ENCODE peak calls at places on chromosomes 6 and 20, in eight cellular contexts. E is cardiac muscle cell, B is cardiac fibroblast, U is A549, Y is fibroblast of villous mesenchyme, A is kidney epithelial cell, P is ovary, W is mucosa of descending colon. R is an unnamed sample.
A peak's percentile ranks its signal among the peaks of the same experiment; 100 is the strongest.

GRCh38 chr6:126118934-126119333 is 132.6 kb downstream of the TRMT11 start:
- DNase-seq in E (no peak), B (no peak), U (no peak), Y (no peak), A (no peak), P (no peak), W (no peak), R (no peak)

GRCh38 chr20:45450097-45450818 is 19.3 kb upstream of the WFDC2 start:
- DNase-seq in E (peak; percentile 54), B (peak; percentile 70), U (peak; percentile 28), Y (peak; percentile 49), A (no peak), P (no peak), W (peak; percentile 66), R (peak; percentile 57)

GRCh38 chr20:52494244-52494643 is 302.7 kb upstream of the ZFP64 start:
- DNase-seq in E (no peak), B (peak; percentile 81), U (no peak), Y (peak; percentile 77), A (peak; percentile 85), P (no peak), W (no peak), R (peak; percentile 96)

GRCh38 chr6:3977875-3978711 is 100.8 kb downstream of the FAM217A start:
- DNase-seq in E (peak; percentile 28), B (peak; percentile 92), U (peak; percentile 34), Y (peak; percentile 92), A (peak; percentile 37), P (no peak), W (peak; percentile 49), R (peak; percentile 89)

GRCh38 chr20:44471481-44471882 is 4.2 kb upstream of the TTPAL start:
- DNase-seq in E (peak; percentile 39), B (peak; percentile 73), U (no peak), Y (peak; percentile 62), A (no peak), P (no peak), W (no peak), R (peak; percentile 86)

GRCh38 chr20:37911838-37912273 is 8.9 kb downstream of the VSTM2L start:
- DNase-seq in E (no peak), B (peak; percentile 61), U (no peak), Y (peak; percentile 49), A (no peak), P (no peak), W (peak; percentile 23), R (peak; percentile 63)

GRCh38 chr20:31988430-31989015 is 20.6 kb downstream of the XKR7 start:
- DNase-seq in E (no peak), B (no peak), U (no peak), Y (no peak), A (no peak), P (no peak), W (no peak), R (no peak)

GRCh38 chr20:20436689-20437088 is 68.8 kb downstream of the INSM1 start:
- DNase-seq in E (no peak), B (no peak), U (no peak), Y (no peak), A (no peak), P (no peak), W (no peak), R (no peak)

GRCh38 chr6:9168669-9169068 is 733.3 kb upstream of the SLC35B3 start:
- DNase-seq in E (no peak), B (no peak), U (no peak), Y (no peak), A (no peak), P (no peak), W (no peak), R (no peak)

GRCh38 chr6:82818727-82819126 is 246.9 kb downstream of the UBE3D start:
- DNase-seq in E (no peak), B (peak; percentile 58), U (no peak), Y (peak; percentile 10), A (no peak), P (no peak), W (no peak), R (peak; percentile 56)

GRCh38 chr6:11711644-11711993 is 67.0 kb downstream of the ADTRP start:
- DNase-seq in E (no peak), B (no peak), U (no peak), Y (no peak), A (no peak), P (no peak), W (no peak), R (peak; percentile 47)

GRCh38 chr6:36961441-36962430 is 7.2 kb downstream of the PI16 start:
- DNase-seq in E (no peak), B (no peak), U (no peak), Y (no peak), A (no peak), P (no peak), W (no peak), R (no peak)

GRCh38 chr6:44224154-44224977 is 971 bp downstream of the SLC29A1 start:
- DNase-seq in E (peak; percentile 39), B (no peak), U (peak; percentile 25), Y (no peak), A (no peak), P (peak; percentile 41), W (no peak), R (no peak)

GRCh38 chr6:44052419-44053011 is 74.7 kb downstream of the MRPL14 start:
- DNase-seq in E (no peak), B (peak; percentile 87), U (no peak), Y (peak; percentile 88), A (no peak), P (no peak), W (peak; percentile 35), R (peak; percentile 87)

GRCh38 chr6:107965746-107966145 is 7.7 kb upstream of the SEC63 start:
- DNase-seq in E (no peak), B (peak; percentile 17), U (no peak), Y (peak; percentile 14), A (no peak), P (no peak), W (no peak), R (peak; percentile 69)

GRCh38 chr20:62473717-62474584 is 1.8 kb downstream of the GATA5 start:
- DNase-seq in E (peak; percentile 93), B (no peak), U (no peak), Y (no peak), A (no peak), P (no peak), W (no peak), R (no peak)

GRCh38 chr6:11486051-11486450 is 51.5 kb upstream of the TMEM170B start:
- DNase-seq in E (no peak), B (no peak), U (no peak), Y (no peak), A (no peak), P (no peak), W (no peak), R (no peak)

GRCh38 chr6:159608961-159609673 is 83.9 kb downstream of the SOD2 start:
- DNase-seq in E (no peak), B (peak; percentile 42), U (peak; percentile 8), Y (peak; percentile 36), A (no peak), P (no peak), W (peak; percentile 5), R (peak; percentile 43)

GRCh38 chr6:43269273-43270007 is 26.2 kb downstream of the TTBK1 start:
- DNase-seq in E (no peak), B (no peak), U (no peak), Y (no peak), A (no peak), P (no peak), W (peak; percentile 81), R (no peak)

GRCh38 chr6:152836523-152836922 is 85.9 kb downstream of the VIP start:
- DNase-seq in E (no peak), B (no peak), U (no peak), Y (no peak), A (no peak), P (no peak), W (no peak), R (no peak)

GRCh38 chr6:71621918-71622519 is 264.3 kb upstream of the RIMS1 start:
- DNase-seq in E (peak; percentile 43), B (peak; percentile 3), U (no peak), Y (peak; percentile 4), A (no peak), P (no peak), W (no peak), R (peak; percentile 30)

DNA sequence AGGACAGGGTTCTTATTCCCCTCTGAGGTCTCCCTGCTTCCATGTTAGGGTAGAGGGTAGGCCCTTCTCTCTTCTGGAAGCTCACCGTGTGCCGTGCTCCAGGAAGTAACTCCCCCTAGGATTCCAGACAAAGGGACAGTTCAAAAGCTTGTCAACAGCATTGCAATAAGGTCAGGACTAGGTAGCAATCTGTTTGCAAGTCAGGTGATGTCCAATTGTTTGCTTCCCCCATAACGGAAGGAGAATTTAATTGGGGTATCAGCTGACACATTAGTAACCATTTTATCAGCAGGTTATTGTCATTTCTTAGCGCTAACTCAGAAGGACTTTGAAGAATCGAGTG is 41.9 kb downstream of the SYNJ2 start:
- DNase-seq in E (no peak), B (no peak), U (no peak), Y (no peak), A (no peak), P (no peak), W (no peak), R (no peak)
- H3K4me3 ChIP-seq in E (no peak overlapping the region), B (no peak overlapping the region), U (no peak overlapping the region), Y (no peak overlapping the region), A (no peak overlapping the region), P (no peak overlapping the region), W (no peak overlapping the region), R (no peak overlapping the region)

GRCh38 chr6:131130546-131130925 is 4.7 kb upstream of the AKAP7 start:
- DNase-seq in E (no peak), B (no peak), U (no peak), Y (no peak), A (no peak), P (no peak), W (no peak), R (no peak)
- TF ChIP-seq CTCF in E (no peak), B (no peak), U (no peak), Y (no peak), A (no peak), P (no peak), W (no peak), R (no peak)

GRCh38 chr6:10429638-10430427 is 15.0 kb upstream of the TFAP2A start:
- DNase-seq in E (peak; percentile 57), B (peak; percentile 72), U (no peak), Y (peak; percentile 56), A (no peak), P (no peak), W (peak; percentile 59), R (peak; percentile 54)
- H3K4me3 ChIP-seq in E (no peak overlapping the region), B (peak overlapping the region; percentile 10), U (no peak overlapping the region), Y (no peak overlapping the region), A (no peak overlapping the region), P (no peak overlapping the region), W (no peak overlapping the region), R (peak overlapping the region; percentile 45)

GRCh38 chr6:46653439-46653942 is 716 bp downstream of the SLC25A27 start:
- DNase-seq in E (no peak), B (no peak), U (no peak), Y (no peak), A (no peak), P (no peak), W (no peak), R (no peak)
- TF ChIP-seq CTCF in E (no peak), B (no peak), U (no peak), Y (no peak), A (no peak), P (no peak), W (no peak), R (no peak)